ENCODE peak calls at places on chromosome 1, in seven cellular contexts. P, U, S, O, T, M and K are unnamed samples.
A peak's percentile ranks its signal among the peaks of the same experiment; 100 is the strongest.

GRCh38 chr1:19372602-19373001 is 60.5 kb downstream of the SLC66A1 start:
- DNase-seq in P (no peak), U (no peak), S (no peak), O (peak; percentile 83), T (no peak), M (no peak), K (no peak)

GRCh38 chr1:175612286-175612685 is 131.1 kb downstream of the TNR start:
- DNase-seq in P (no peak), U (no peak), S (no peak), O (no peak), T (no peak), M (no peak), K (no peak)

GRCh38 chr1:41891403-41891896 is 27.3 kb downstream of the HIVEP3 start:
- DNase-seq in P (no peak), U (no peak), S (no peak), O (peak; percentile 49), T (no peak), M (peak; percentile 60), K (no peak)

GRCh38 chr1:44628962-44629756 is 45.1 kb downstream of the TMEM53 start:
- DNase-seq in P (no peak), U (peak; percentile 98), S (no peak), O (peak; percentile 97), T (no peak), M (no peak), K (peak; percentile 61)

GRCh38 chr1:180173952-180174351 is 19.3 kb downstream of the QSOX1 start:
- DNase-seq in P (no peak), U (peak; percentile 39), S (peak; percentile 92), O (peak; percentile 73), T (peak; percentile 84), M (peak; percentile 97), K (peak; percentile 98)

GRCh38 chr1:86778510-86779218 is 74.3 kb downstream of the SH3GLB1 start:
- DNase-seq in P (no peak), U (peak; percentile 82), S (no peak), O (peak; percentile 33), T (no peak), M (no peak), K (no peak)

GRCh38 chr1:230171337-230172015 is 104.4 kb downstream of the GALNT2 start:
- DNase-seq in P (no peak), U (peak; percentile 86), S (no peak), O (peak; percentile 79), T (no peak), M (no peak), K (peak; percentile 80)

GRCh38 chr1:233180626-233181364 is 114.7 kb downstream of the PCNX2 start:
- DNase-seq in P (no peak), U (no peak), S (no peak), O (no peak), T (no peak), M (no peak), K (no peak)

GRCh38 chr1:198771562-198772153 is 132.8 kb downstream of the PTPRC start:
- DNase-seq in P (peak; percentile 44), U (peak; percentile 31), S (no peak), O (peak; percentile 38), T (no peak), M (no peak), K (no peak)

GRCh38 chr1:246989901-246990300 is 18.0 kb downstream of the ZNF695 start:
- DNase-seq in P (no peak), U (no peak), S (no peak), O (no peak), T (no peak), M (no peak), K (no peak)

GRCh38 chr1:246988316-246988715 is 19.5 kb downstream of the ZNF695 start:
- DNase-seq in P (no peak), U (no peak), S (no peak), O (no peak), T (no peak), M (no peak), K (no peak)

GRCh38 chr1:246987083-246987690 is 20.7 kb downstream of the ZNF695 start:
- DNase-seq in P (no peak), U (no peak), S (no peak), O (no peak), T (no peak), M (no peak), K (no peak)
- H3K9me3 ChIP-seq in P (peaks cover 83% of the 10 kb centered on the region), U (peaks cover 35% of the 10 kb centered on the region), S (peaks cover 10% of the 10 kb centered on the region), O (peaks cover 18% of the 10 kb centered on the region), T (peaks cover 74% of the 10 kb centered on the region), M (peaks cover 3% of the 10 kb centered on the region), K (peaks cover 86% of the 10 kb centered on the region)

GRCh38 chr1:5329068-5329739 is 663.0 kb downstream of the NPHP4 start:
- DNase-seq in P (no peak), U (no peak), S (no peak), O (no peak), T (no peak), M (no peak), K (no peak)
- H3K9me3 ChIP-seq in P (no peaks in the 10 kb centered on the region), U (peaks cover 28% of the 10 kb centered on the region), S (no peaks in the 10 kb centered on the region), O (peaks cover 4% of the 10 kb centered on the region), T (no peaks in the 10 kb centered on the region), M (peaks cover 3% of the 10 kb centered on the region), K (no peaks in the 10 kb centered on the region)

DNA sequence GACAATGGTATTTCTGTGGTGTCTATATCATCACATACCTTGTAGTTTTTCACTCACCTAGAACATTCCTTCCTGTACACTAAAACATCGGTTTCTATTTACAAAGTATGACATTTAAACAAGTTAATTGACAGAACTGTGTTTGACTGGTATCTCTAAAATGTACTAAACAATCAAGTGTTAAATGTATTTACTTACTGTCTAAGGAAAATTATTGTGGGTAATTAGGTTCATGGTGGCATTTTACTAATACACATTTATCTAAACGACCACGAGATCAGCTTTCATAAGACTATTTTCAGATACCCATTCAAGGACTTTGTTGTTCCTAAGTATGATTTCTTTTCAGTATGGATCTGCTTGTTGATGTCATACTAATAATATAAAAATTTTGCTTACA is 115.2 kb downstream of the ADGRL2 start:
- DNase-seq in P (no peak), U (no peak), S (no peak), O (no peak), T (no peak), M (no peak), K (no peak)
- H3K9me3 ChIP-seq in P (no peaks in the 10 kb centered on the region), U (no peaks in the 10 kb centered on the region), S (no peaks in the 10 kb centered on the region), O (no peaks in the 10 kb centered on the region), T (no peaks in the 10 kb centered on the region), M (no peaks in the 10 kb centered on the region), K (no peaks in the 10 kb centered on the region)

DNA sequence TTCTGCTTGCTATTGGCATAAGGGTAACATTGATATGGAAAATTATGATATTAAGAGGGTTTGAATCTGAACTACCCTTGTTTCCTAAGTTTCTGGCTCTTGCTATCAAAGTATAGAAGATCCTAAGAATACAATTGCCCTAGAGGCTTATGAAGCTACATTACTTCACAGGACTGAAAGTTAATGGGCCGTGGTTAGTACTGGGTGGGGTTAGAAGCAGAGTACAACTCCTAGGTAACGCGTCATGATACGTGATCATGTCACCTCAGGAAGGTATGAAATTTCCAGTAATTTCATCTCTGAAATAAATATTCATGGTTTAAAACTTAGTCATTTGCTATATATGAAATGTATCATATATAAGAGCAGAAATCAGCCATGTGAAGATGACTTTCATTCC is 743.8 kb upstream of the NEGR1 start:
- DNase-seq in P (no peak), U (no peak), S (no peak), O (no peak), T (no peak), M (no peak), K (no peak)
- H3K9me3 ChIP-seq in P (no peaks in the 10 kb centered on the region), U (no peaks in the 10 kb centered on the region), S (no peaks in the 10 kb centered on the region), O (no peaks in the 10 kb centered on the region), T (no peaks in the 10 kb centered on the region), M (no peaks in the 10 kb centered on the region), K (no peaks in the 10 kb centered on the region)

DNA sequence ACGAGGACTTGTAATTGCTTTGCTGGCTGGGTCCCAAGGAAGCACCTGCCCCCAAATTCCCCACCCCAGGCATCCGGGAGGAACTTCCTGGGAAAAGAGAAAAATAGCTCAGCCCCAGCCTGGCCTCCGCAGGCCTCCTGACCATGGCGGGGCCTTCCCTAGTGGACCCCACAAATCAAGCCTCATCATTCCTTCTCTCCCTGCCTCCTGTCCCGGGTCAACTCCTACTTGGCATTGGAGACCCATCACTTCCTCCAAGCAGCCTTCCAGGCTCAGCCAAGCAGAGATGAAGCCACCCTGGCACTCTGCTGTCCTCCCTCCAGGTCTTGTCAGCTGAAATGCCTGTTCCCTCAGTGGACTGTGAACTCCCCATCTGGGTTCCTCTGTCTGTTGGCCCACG is 38.0 kb downstream of the AJAP1 start:
- DNase-seq in P (no peak), U (no peak), S (no peak), O (no peak), T (no peak), M (peak; percentile 10), K (no peak)
- H3K9me3 ChIP-seq in P (no peaks in the 10 kb centered on the region), U (peaks cover 5% of the 10 kb centered on the region), S (no peaks in the 10 kb centered on the region), O (no peaks in the 10 kb centered on the region), T (no peaks in the 10 kb centered on the region), M (no peaks in the 10 kb centered on the region), K (no peaks in the 10 kb centered on the region)